ENCODE peak calls at places on chromosomes 7 and 10, in five cellular contexts. Q is left ventricle myocardium superior; K is activated CD4-positive, alpha-beta T cell treated with anti-CD3 and anti-CD28 coated beads, Interleukin-2, amount 10 ng/mL, durations not matched to agents 7 days and 5 days; W is aorta; R is NCI-H2171. S is an unnamed sample.

GRCh38 chr7:115973381-115973780 is 57.2 kb downstream of the TFEC start:
- DNase-seq in R (no peak), K (no peak), W (no peak), Q (no peak), S (no peak)

GRCh38 chr7:117993377-117994003 is 120.2 kb upstream of the CTTNBP2 start:
- DNase-seq in Q (no peak), W (no peak), R (no peak), K (no peak), S (peak)

GRCh38 chr7:114182837-114183236 is 231.8 kb upstream of the FOXP2 start:
- DNase-seq in W (no peak), K (no peak), R (no peak), Q (no peak), S (no peak)

GRCh38 chr10:119401671-119402395 is 140.7 kb downstream of the RGS10 start:
- DNase-seq in Q (peak), W (peak), K (no peak), R (no peak), S (no peak)

GRCh38 chr10:79542619-79543018 is 17.6 kb downstream of the SFTPA2 start:
- DNase-seq in Q (no peak), K (no peak), W (no peak), R (no peak), S (no peak)

GRCh38 chr10:107548301-107548700 is 383.8 kb upstream of the SORCS1 start:
- DNase-seq in W (no peak), R (no peak), Q (no peak), K (no peak), S (no peak)

GRCh38 chr7:150612925-150613324 is 19.3 kb downstream of the GIMAP6 start:
- DNase-seq in Q (no peak), K (no peak), W (no peak), R (no peak), S (no peak)

GRCh38 chr10:43249151-43249961 is 17.5 kb downstream of the RASGEF1A start:
- DNase-seq in W (peak), R (no peak), K (peak), Q (peak), S (no peak)

GRCh38 chr10:86261933-86262665 is 104.5 kb downstream of the GRID1 start:
- DNase-seq in K (peak), Q (no peak), R (no peak), W (no peak), S (no peak)

GRCh38 chr10:104317195-104318095 is 20.8 kb downstream of the ITPRIP start:
- DNase-seq in W (no peak), R (no peak), K (no peak), Q (no peak), S (no peak)

GRCh38 chr10:71408436-71409225 is 11.9 kb downstream of the CDH23 start:
- DNase-seq in K (no peak), R (no peak), Q (no peak), W (no peak), S (no peak)

GRCh38 chr7:22806754-22807153 is 15.9 kb downstream of the TOMM7 start:
- DNase-seq in K (no peak), Q (no peak), R (no peak), W (no peak), S (no peak)

GRCh38 chr7:150402671-150403321 is 23.7 kb downstream of the ZNF775 start:
- DNase-seq in W (no peak), K (no peak), Q (no peak), R (no peak), S (no peak)

GRCh38 chr7:124201768-124202349 is 169.0 kb upstream of the TMEM229A start:
- DNase-seq in R (no peak), Q (no peak), K (no peak), W (no peak), S (no peak)

GRCh38 chr10:12177642-12178041 is 18.0 kb downstream of the NUDT5 start:
- DNase-seq in K (no peak), Q (no peak), W (no peak), R (no peak), S (no peak)

GRCh38 chr7:158405324-158405723 is 182.3 kb downstream of the PTPRN2 start:
- DNase-seq in W (no peak), Q (no peak), K (no peak), R (no peak), S (no peak)

GRCh38 chr7:132113536-132114409 is 462.5 kb downstream of the PLXNA4 start:
- DNase-seq in K (no peak), R (no peak), W (no peak), Q (no peak), S (no peak)

GRCh38 chr10:51397695-51398094 is 301.7 kb downstream of the CSTF2T start:
- DNase-seq in R (no peak), K (no peak), W (peak), Q (peak), S (peak)

GRCh38 chr10:97425964-97426775 is at the start of gene PGAM1:
- DNase-seq in W (peak), K (peak), Q (peak), R (peak), S (peak)

GRCh38 chr7:131107343-131108211 is 220.1 kb upstream of the MKLN1 start:
- DNase-seq in W (peak), R (peak), K (peak), Q (peak), S (peak)

GRCh38 chr10:72888151-72888638 is 5.3 kb upstream of the OIT3 start:
- DNase-seq in R (no peak), K (no peak), Q (no peak), W (no peak), S (no peak)

GRCh38 chr10:22932626-22933370 is 4.9 kb downstream of the ARMC3 start:
- DNase-seq in K (no peak), R (no peak), Q (no peak), W (peak), S (no peak)

GRCh38 chr7:51013861-51014511 is 231.3 kb upstream of the GRB10 start:
- DNase-seq in Q (no peak), W (no peak), K (no peak), R (no peak), S (no peak)

GRCh38 chr7:50436133-50436802 is 13.9 kb downstream of the FIGNL1 start:
- DNase-seq in K (no peak), R (no peak), W (no peak), Q (no peak), S (no peak)

S was measured in NCI-H1694.